ENCODE peak calls at places on chromosomes 3 and 15, in four cellular contexts. N is Daoy, X is right lobe of liver, W is tibial nerve. O is an unnamed sample.

GRCh38 chr3:192869131-192870027 is 48.3 kb downstream of the MB21D2 start:
- DNase-seq in N (peak), X (no peak), W (no peak), O (no peak)

GRCh38 chr3:100492059-100492809 is at the start of gene TMEM45A:
- DNase-seq in N (peak), X (peak), W (peak), O (peak)

GRCh38 chr15:77810180-77810579 is 177.5 kb upstream of the LINGO1 start:
- DNase-seq in N (no peak), X (no peak), W (no peak), O (no peak)

GRCh38 chr15:40595773-40596172 is 1.7 kb downstream of the KNL1 start:
- DNase-seq in N (no peak), X (no peak), W (no peak), O (no peak)

GRCh38 chr15:23072633-23073032 is 33.3 kb upstream of the TUBGCP5 start:
- DNase-seq in N (peak), X (no peak), W (no peak), O (peak)

GRCh38 chr3:83523470-83524073 is 1435.2 kb upstream of the CADM2 start:
- DNase-seq in N (peak), X (no peak), W (peak), O (peak)

GRCh38 chr15:33145447-33145846 is 49.1 kb downstream of the FMN1 start:
- DNase-seq in N (no peak), X (no peak), W (no peak), O (no peak)

GRCh38 chr3:162602619-162603018 is 1106.0 kb downstream of the OTOL1 start:
- DNase-seq in N (no peak), X (no peak), W (no peak), O (peak)

GRCh38 chr3:134898315-134898714 is 103.3 kb downstream of the EPHB1 start:
- DNase-seq in N (no peak), X (no peak), W (no peak), O (no peak)

O was measured in Caki2.